ENCODE peak calls at places on chromosomes 11 and 22, in four cellular contexts. W is heart left ventricle; N is activated CD8-positive, alpha-beta memory T cell treated with anti-CD3 and anti-CD28 coated beads, Interleukin-2, amount 10 ng/mL, durations not matched to agents 7 days and 5 days; I is HFF-Myc. O is an unnamed sample.
A peak's percentile ranks its signal among the peaks of the same experiment; 100 is the strongest.

GRCh38 chr11:65026810-65027209 is 429 bp upstream of the SNX15 start:
- DNase-seq in I (no peak), N (no peak), W (no peak), O (no peak)

GRCh38 chr22:36349726-36350125 is 38.0 kb downstream of the MYH9 start:
- DNase-seq in W (no peak), I (no peak), N (no peak), O (peak; percentile 59)

GRCh38 chr22:44364750-44365118 is 52.0 kb upstream of the SHISAL1 start:
- DNase-seq in N (no peak), I (no peak), W (peak; percentile 35), O (no peak)

GRCh38 chr22:50118129-50118528 is 28.3 kb downstream of the MOV10L1 start:
- DNase-seq in I (no peak), N (no peak), W (no peak), O (no peak)

GRCh38 chr11:13080861-13081260 is 71.7 kb downstream of the RASSF10 start:
- DNase-seq in I (no peak), W (no peak), N (no peak), O (no peak)

GRCh38 chr11:44246726-44247125 is 63.2 kb downstream of the ALX4 start:
- DNase-seq in W (peak; percentile 71), I (no peak), N (no peak), O (peak; percentile 81)

GRCh38 chr11:104333977-104334376 is 170.0 kb upstream of the PDGFD start:
- DNase-seq in N (no peak), W (no peak), I (no peak), O (no peak)

GRCh38 chr11:92383430-92383829 is 158.8 kb downstream of the FAT3 start:
- DNase-seq in N (no peak), W (no peak), I (peak; percentile 46), O (peak; percentile 52)

GRCh38 chr11:484616-485015 is 22.4 kb downstream of the RNH1 start:
- DNase-seq in I (no peak), W (no peak), N (no peak), O (no peak)

GRCh38 chr22:41478891-41479521 is 10.1 kb downstream of the ACO2 start:
- DNase-seq in I (no peak), W (no peak), N (no peak), O (peak; percentile 43)

GRCh38 chr11:126997196-126997595 is 3.4 kb downstream of the KIRREL3 start:
- DNase-seq in I (no peak), W (no peak), N (no peak), O (no peak)

GRCh38 chr11:88402192-88402715 is 64.7 kb upstream of the CTSC start:
- DNase-seq in W (no peak), N (no peak), I (peak; percentile 63), O (peak; percentile 81)

GRCh38 chr11:80173487-80174136 is 732.8 kb upstream of the TENM4 start:
- DNase-seq in W (no peak), I (no peak), N (no peak), O (no peak)

GRCh38 chr22:29635734-29636357 is 32.4 kb downstream of the NF2 start:
- DNase-seq in N (no peak), I (peak; percentile 37), W (no peak), O (peak; percentile 76)

GRCh38 chr11:107044503-107044902 is 26.2 kb upstream of the GUCY1A2 start:
- DNase-seq in W (no peak), I (no peak), N (no peak), O (no peak)

GRCh38 chr11:68615657-68616056 is 68.7 kb upstream of the GAL start:
- DNase-seq in N (no peak), I (no peak), W (no peak), O (no peak)